ENCODE peak calls at places on chromosomes 6 and 20, in five cellular contexts. One of them, this sample, is unnamed.

GRCh38 chr20:4171538-4172116 is 156.3 kb upstream of the RNF24 start:
- DNase-seq in uterus: no peak
- DNase-seq in ascending aorta: no peak
- DNase-seq in adrenal gland: no peak
- DNase-seq in right lobe of liver: no peak
- DNase-seq in this sample: no peak

GRCh38 chr6:11889574-11889973 is 111.0 kb upstream of the ADTRP start:
- DNase-seq in uterus: no peak
- DNase-seq in ascending aorta: no peak
- DNase-seq in adrenal gland: no peak
- DNase-seq in right lobe of liver: no peak
- DNase-seq in this sample: no peak

GRCh38 chr20:44134897-44135810 is 51.8 kb downstream of the JPH2 start:
- DNase-seq in uterus: no peak
- DNase-seq in ascending aorta: no peak
- DNase-seq in adrenal gland: no peak
- DNase-seq in right lobe of liver: no peak
- DNase-seq in this sample: no peak

GRCh38 chr20:12838261-12838866 is 170.4 kb upstream of the SPTLC3 start:
- DNase-seq in uterus: no peak
- DNase-seq in ascending aorta: no peak
- DNase-seq in adrenal gland: no peak
- DNase-seq in right lobe of liver: no peak
- DNase-seq in this sample: no peak

GRCh38 chr6:37146735-37147157 is 23.2 kb upstream of the PIM1 start:
- DNase-seq in uterus: no peak
- DNase-seq in ascending aorta: no peak
- DNase-seq in adrenal gland: no peak
- DNase-seq in right lobe of liver: no peak
- DNase-seq in this sample: no peak

GRCh38 chr20:24560571-24561485 is 91.4 kb downstream of the SYNDIG1 start:
- DNase-seq in uterus: no peak
- DNase-seq in ascending aorta: no peak
- DNase-seq in adrenal gland: no peak
- DNase-seq in right lobe of liver: no peak
- DNase-seq in this sample: no peak

GRCh38 chr20:45752747-45753146 is 30.6 kb downstream of the SPINT4 start:
- DNase-seq in uterus: no peak
- DNase-seq in ascending aorta: no peak
- DNase-seq in adrenal gland: no peak
- DNase-seq in right lobe of liver: no peak
- DNase-seq in this sample: no peak

GRCh38 chr6:81656231-81656630 is 96.2 kb downstream of the TENT5A start:
- DNase-seq in uterus: no peak
- DNase-seq in ascending aorta: no peak
- DNase-seq in adrenal gland: no peak
- DNase-seq in right lobe of liver: no peak
- DNase-seq in this sample: no peak

GRCh38 chr6:32369678-32370077 is 2.0 kb downstream of the TSBP1 start:
- DNase-seq in uterus: no peak
- DNase-seq in ascending aorta: no peak
- DNase-seq in adrenal gland: no peak
- DNase-seq in right lobe of liver: no peak
- DNase-seq in this sample: no peak

GRCh38 chr6:150343434-150343833 is 25.4 kb upstream of the IYD start:
- DNase-seq in uterus: no peak
- DNase-seq in ascending aorta: no peak
- DNase-seq in adrenal gland: no peak
- DNase-seq in right lobe of liver: no peak
- DNase-seq in this sample: no peak
- H3K4me3 ChIP-seq in uterus: no peak overlapping the region
- H3K4me3 ChIP-seq in ascending aorta: no peak overlapping the region
- H3K4me3 ChIP-seq in adrenal gland: no peak overlapping the region
- H3K4me3 ChIP-seq in right lobe of liver: no peak overlapping the region
- H3K4me3 ChIP-seq in this sample: no peak overlapping the region

GRCh38 chr6:35469711-35470662 is 1.8 kb downstream of the RPL10A start:
- DNase-seq in uterus: peak; percentile 52
- DNase-seq in ascending aorta: no peak
- DNase-seq in adrenal gland: no peak
- DNase-seq in right lobe of liver: no peak
- DNase-seq in this sample: no peak

GRCh38 chr6:35468181-35468979 is at the start of gene RPL10A:
- DNase-seq in uterus: peak; percentile 97
- DNase-seq in ascending aorta: peak; percentile 82
- DNase-seq in adrenal gland: peak; percentile 97
- DNase-seq in right lobe of liver: peak; percentile 96
- DNase-seq in this sample: peak; percentile 96

GRCh38 chr6:35468980-35469710 is 944 bp downstream of the RPL10A start:
- DNase-seq in uterus: peak; percentile 53
- DNase-seq in ascending aorta: no peak
- DNase-seq in adrenal gland: peak; percentile 39
- DNase-seq in right lobe of liver: no peak
- DNase-seq in this sample: no peak

GRCh38 chr6:35471836-35472345 is 3.7 kb downstream of the RPL10A start:
- DNase-seq in uterus: no peak
- DNase-seq in ascending aorta: no peak
- DNase-seq in adrenal gland: no peak
- DNase-seq in right lobe of liver: no peak
- DNase-seq in this sample: no peak

GRCh38 chr6:35470663-35471120 is 2.5 kb downstream of the RPL10A start:
- DNase-seq in uterus: no peak
- DNase-seq in ascending aorta: no peak
- DNase-seq in adrenal gland: no peak
- DNase-seq in right lobe of liver: no peak
- DNase-seq in this sample: no peak
- H3K4me3 ChIP-seq in uterus: no peak overlapping the region
- H3K4me3 ChIP-seq in ascending aorta: no peak overlapping the region
- H3K4me3 ChIP-seq in adrenal gland: no peak overlapping the region
- H3K4me3 ChIP-seq in right lobe of liver: no peak overlapping the region
- H3K4me3 ChIP-seq in this sample: no peak overlapping the region

GRCh38 chr6:145723646-145724045 is 11.7 kb downstream of the EPM2A start:
- DNase-seq in uterus: no peak
- DNase-seq in ascending aorta: no peak
- DNase-seq in adrenal gland: no peak
- DNase-seq in right lobe of liver: no peak
- DNase-seq in this sample: no peak

GRCh38 chr6:145727817-145728388 is 7.4 kb downstream of the EPM2A start:
- DNase-seq in uterus: no peak
- DNase-seq in ascending aorta: no peak
- DNase-seq in adrenal gland: no peak
- DNase-seq in right lobe of liver: no peak
- DNase-seq in this sample: no peak

GRCh38 chr6:145721144-145721543 is 14.2 kb downstream of the EPM2A start:
- DNase-seq in uterus: no peak
- DNase-seq in ascending aorta: no peak
- DNase-seq in adrenal gland: no peak
- DNase-seq in right lobe of liver: no peak
- DNase-seq in this sample: no peak

GRCh38 chr6:145722190-145722589 is 13.1 kb downstream of the EPM2A start:
- DNase-seq in uterus: no peak
- DNase-seq in ascending aorta: no peak
- DNase-seq in adrenal gland: no peak
- DNase-seq in right lobe of liver: no peak
- DNase-seq in this sample: no peak
- H3K4me3 ChIP-seq in uterus: no peak overlapping the region
- H3K4me3 ChIP-seq in ascending aorta: no peak overlapping the region
- H3K4me3 ChIP-seq in adrenal gland: no peak overlapping the region
- H3K4me3 ChIP-seq in right lobe of liver: no peak overlapping the region
- H3K4me3 ChIP-seq in this sample: no peak overlapping the region

DNA sequence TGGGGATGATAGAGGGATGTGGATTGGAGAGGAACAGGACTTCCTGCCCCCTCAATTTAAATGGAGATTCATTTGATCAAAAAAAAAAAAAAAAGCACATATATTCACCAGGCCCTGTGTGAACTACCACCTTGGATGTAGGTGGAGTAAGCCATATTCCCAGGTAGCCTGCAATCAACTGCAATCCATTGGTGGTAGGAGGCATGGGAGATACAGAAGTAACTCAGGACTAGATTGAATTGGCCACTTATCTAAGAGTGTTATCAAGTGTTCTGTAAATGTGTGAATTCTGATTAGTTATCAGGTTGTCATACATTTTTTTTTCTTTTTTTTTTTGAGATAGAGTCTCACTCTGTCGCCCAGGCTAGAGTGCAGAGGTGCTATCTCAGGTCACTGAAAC is 124.1 kb upstream of the ESR1 start:
- DNase-seq in uterus: no peak
- DNase-seq in ascending aorta: no peak
- DNase-seq in adrenal gland: no peak
- DNase-seq in right lobe of liver: no peak
- DNase-seq in this sample: no peak
- H3K4me3 ChIP-seq in uterus: no peak overlapping the region
- H3K4me3 ChIP-seq in ascending aorta: no peak overlapping the region
- H3K4me3 ChIP-seq in adrenal gland: no peak overlapping the region
- H3K4me3 ChIP-seq in right lobe of liver: no peak overlapping the region
- H3K4me3 ChIP-seq in this sample: no peak overlapping the region

This sample was measured in right cardiac atrium.